ENCODE peak calls at places on chromosomes 11 and 22, in ten cellular contexts. O, P, K, N, G, L, Q, A, R and U are unnamed samples.
A peak's percentile ranks its signal among the peaks of the same experiment; 100 is the strongest.

GRCh38 chr11:57358543-57358961 is 20.4 kb downstream of the P2RX3 start:
- DNase-seq in O (no peak), P (no peak), K (no peak), N (no peak), G (no peak), L (no peak), Q (no peak), A (no peak), R (no peak), U (no peak)

GRCh38 chr11:19524171-19524671 is 188.4 kb upstream of the NAV2 start:
- DNase-seq in O (no peak), P (no peak), K (no peak), N (peak; percentile 15), G (no peak), L (no peak), Q (no peak), A (no peak), R (no peak), U (no peak)

GRCh38 chr22:33119044-33119443 is 60.9 kb upstream of the SYN3 start:
- DNase-seq in O (no peak), P (no peak), K (no peak), N (no peak), G (no peak), L (no peak), Q (no peak), A (no peak), R (no peak), U (no peak)

GRCh38 chr11:44174846-44175245 is 79.4 kb downstream of the EXT2 start:
- DNase-seq in O (no peak), P (no peak), K (no peak), N (no peak), G (no peak), L (no peak), Q (no peak), A (no peak), R (no peak), U (no peak)

GRCh38 chr11:60944504-60945294 is 7.3 kb downstream of the SLC15A3 start:
- DNase-seq in O (no peak), P (no peak), K (no peak), N (no peak), G (no peak), L (peak; percentile 33), Q (no peak), A (no peak), R (no peak), U (no peak)

GRCh38 chr11:118338637-118339061 is 3.9 kb downstream of the CD3D start:
- DNase-seq in O (no peak), P (peak; percentile 77), K (peak; percentile 93), N (no peak), G (no peak), L (peak; percentile 55), Q (no peak), A (no peak), R (no peak), U (peak; percentile 88)

GRCh38 chr22:50481440-50482106 is at the start of gene ADM2:
- DNase-seq in O (no peak), P (peak; percentile 63), K (peak; percentile 58), N (peak; percentile 72), G (peak; percentile 53), L (peak; percentile 47), Q (peak; percentile 42), A (peak; percentile 31), R (no peak), U (peak; percentile 50)

GRCh38 chr11:112961146-112961668 is at the start of gene NCAM1:
- DNase-seq in O (peak; percentile 96), P (no peak), K (peak; percentile 3), N (peak; percentile 65), G (peak; percentile 23), L (peak; percentile 59), Q (peak; percentile 97), A (no peak), R (peak; percentile 95), U (no peak)

GRCh38 chr11:93614111-93614784 is 47.2 kb upstream of the CEP295 start:
- DNase-seq in O (no peak), P (no peak), K (peak; percentile 56), N (no peak), G (no peak), L (no peak), Q (no peak), A (no peak), R (peak; percentile 17), U (peak; percentile 39)

GRCh38 chr11:15663778-15664218 is 549.1 kb downstream of the INSC start:
- DNase-seq in O (peak; percentile 88), P (no peak), K (no peak), N (no peak), G (no peak), L (no peak), Q (no peak), A (no peak), R (no peak), U (no peak)

GRCh38 chr22:19703869-19704268 is 10.4 kb upstream of the SEPTIN5 start:
- DNase-seq in O (no peak), P (no peak), K (no peak), N (no peak), G (no peak), L (no peak), Q (no peak), A (no peak), R (no peak), U (no peak)

GRCh38 chr11:128893578-128894295 is 2.6 kb downstream of the KCNJ5 start:
- DNase-seq in O (no peak), P (no peak), K (no peak), N (no peak), G (no peak), L (no peak), Q (no peak), A (no peak), R (no peak), U (no peak)

GRCh38 chr11:639324-639977 is 2.4 kb downstream of the DRD4 start:
- DNase-seq in O (no peak), P (no peak), K (no peak), N (no peak), G (no peak), L (no peak), Q (no peak), A (no peak), R (no peak), U (no peak)

GRCh38 chr11:112367453-112367852 is 106.8 kb upstream of the PLET1 start:
- DNase-seq in O (no peak), P (no peak), K (no peak), N (no peak), G (no peak), L (no peak), Q (no peak), A (no peak), R (no peak), U (no peak)

GRCh38 chr11:1219836-1220810 is 2.7 kb upstream of the MUC5B start:
- DNase-seq in O (no peak), P (no peak), K (no peak), N (peak; percentile 38), G (no peak), L (peak; percentile 33), Q (no peak), A (no peak), R (no peak), U (no peak)

GRCh38 chr11:92180226-92180625 is 44.4 kb upstream of the FAT3 start:
- DNase-seq in O (no peak), P (no peak), K (no peak), N (no peak), G (no peak), L (no peak), Q (no peak), A (no peak), R (no peak), U (no peak)

GRCh38 chr11:130427581-130428211 is 713 bp downstream of the ADAMTS8 start:
- DNase-seq in O (peak; percentile 58), P (no peak), K (no peak), N (no peak), G (no peak), L (no peak), Q (no peak), A (no peak), R (no peak), U (no peak)

GRCh38 chr22:19066531-19067271 is 55.5 kb downstream of the DGCR2 start:
- DNase-seq in O (no peak), P (no peak), K (no peak), N (no peak), G (peak; percentile 25), L (no peak), Q (no peak), A (peak; percentile 14), R (peak; percentile 38), U (peak; percentile 39)

GRCh38 chr22:17319541-17319940 is 49.7 kb upstream of the CECR2 start:
- DNase-seq in O (no peak), P (no peak), K (no peak), N (no peak), G (no peak), L (no peak), Q (no peak), A (no peak), R (no peak), U (no peak)

GRCh38 chr22:42174062-42174461 is 43.5 kb upstream of the CYP2D6 start:
- DNase-seq in O (no peak), P (no peak), K (no peak), N (no peak), G (no peak), L (no peak), Q (no peak), A (no peak), R (no peak), U (no peak)

GRCh38 chr11:76604652-76605241 is 65.8 kb downstream of the LRRC32 start:
- DNase-seq in O (no peak), P (no peak), K (no peak), N (no peak), G (no peak), L (peak; percentile 82), Q (no peak), A (peak; percentile 69), R (peak; percentile 38), U (no peak)

GRCh38 chr22:47051435-47052175 is 289.2 kb downstream of the TBC1D22A start:
- DNase-seq in O (no peak), P (no peak), K (no peak), N (no peak), G (no peak), L (peak; percentile 33), Q (peak; percentile 17), A (no peak), R (no peak), U (no peak)